ENCODE peak calls at places on chromosomes 16 and 17, in four cellular contexts. J is IMR-90, Z is coronary artery, X is tibial nerve. Q is an unnamed sample.

GRCh38 chr17:32136856-32137255 is 5.4 kb upstream of the RHOT1 start:
- DNase-seq in J (no peak), Z (no peak), X (no peak), Q (no peak)

GRCh38 chr17:43760254-43760852 is 1.8 kb upstream of the SOST start:
- DNase-seq in J (peak), Z (peak), X (peak), Q (peak)

GRCh38 chr16:1002399-1003161 is 21.0 kb downstream of the SOX8 start:
- DNase-seq in J (peak), Z (no peak), X (peak), Q (peak)

GRCh38 chr16:77579283-77579985 is 142.9 kb upstream of the NUDT7 start:
- DNase-seq in J (peak), Z (no peak), X (no peak), Q (no peak)

GRCh38 chr16:52634101-52634500 is 87.2 kb upstream of the TOX3 start:
- DNase-seq in J (no peak), Z (no peak), X (no peak), Q (no peak)

GRCh38 chr17:1709403-1709891 is 730 bp downstream of the TLCD2 start:
- DNase-seq in J (no peak), Z (no peak), X (no peak), Q (no peak)

GRCh38 chr16:1777375-1778199 is 4.7 kb upstream of the MRPS34 start:
- DNase-seq in J (no peak), Z (no peak), X (no peak), Q (no peak)

GRCh38 chr16:11101695-11102522 is 154.1 kb downstream of the SOCS1 start:
- DNase-seq in J (peak), Z (no peak), X (no peak), Q (no peak)

GRCh38 chr16:88368994-88369393 is 13.8 kb upstream of the ZNF469 start:
- DNase-seq in J (no peak), Z (no peak), X (no peak), Q (no peak)

GRCh38 chr16:89593841-89594240 is 18.3 kb downstream of the CPNE7 start:
- DNase-seq in J (no peak), Z (no peak), X (no peak), Q (no peak)

GRCh38 chr16:51524555-51525373 is 373.7 kb upstream of the SALL1 start:
- DNase-seq in J (peak), Z (no peak), X (no peak), Q (peak)

GRCh38 chr17:79991924-79992656 is 43.6 kb downstream of the TBC1D16 start:
- DNase-seq in J (peak), Z (peak), X (no peak), Q (peak)

GRCh38 chr16:78768723-78769122 is 669.3 kb downstream of the WWOX start:
- DNase-seq in J (no peak), Z (no peak), X (no peak), Q (no peak)

DNA sequence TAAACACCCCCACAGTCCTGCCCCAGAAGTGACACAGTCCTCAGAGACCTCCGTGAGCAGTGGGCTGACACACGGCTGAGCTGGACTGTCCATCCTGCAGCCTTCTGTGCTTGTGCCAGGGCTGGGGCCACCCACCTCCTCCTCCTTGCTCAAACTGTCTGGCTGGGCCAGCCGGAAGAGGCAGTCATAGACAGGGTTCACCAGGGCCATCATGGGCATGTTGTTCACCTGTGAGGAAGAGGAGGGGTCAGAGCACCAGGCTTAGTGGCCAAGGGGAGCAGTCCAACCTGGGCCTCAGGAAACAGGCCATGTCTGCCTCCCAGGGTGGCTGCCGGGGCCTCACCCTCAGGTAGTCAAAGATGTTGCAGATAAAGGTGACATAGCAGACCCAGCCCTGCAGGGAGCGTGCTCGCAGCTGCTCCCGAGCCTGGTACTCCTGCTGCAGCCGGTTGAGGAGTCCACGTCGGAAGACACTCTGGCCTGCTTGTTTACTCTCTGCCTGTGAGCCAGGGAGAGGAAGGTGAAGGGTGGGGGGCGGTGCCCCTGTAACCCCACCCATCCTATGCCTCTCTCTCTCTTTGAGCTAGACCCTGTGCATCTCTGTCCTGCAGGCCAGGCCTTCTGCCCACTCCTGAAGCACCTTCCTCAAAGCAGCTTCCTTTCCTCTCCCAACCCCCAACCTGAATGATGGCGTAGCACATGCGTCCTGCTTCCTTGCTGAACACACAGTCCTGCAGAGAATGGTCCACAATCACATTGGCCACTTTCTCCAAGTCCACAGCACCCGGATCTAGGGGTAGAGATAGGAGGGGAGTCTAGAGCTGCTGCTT is 3.4 kb downstream of the MIF4GD start:
- DNase-seq in J (no peak), Z (no peak), X (no peak), Q (no peak)
- TF ChIP-seq CTCF in J (no peak), Z (no peak), X (no peak), Q (no peak)

GRCh38 chr17:38873646-38874380 is 4.0 kb downstream of the LASP1 start:
- DNase-seq in J (no peak), Z (no peak), X (no peak), Q (no peak)
- H3K4me3 ChIP-seq in J (no peak), Z (peak), X (no peak), Q (no peak)

DNA sequence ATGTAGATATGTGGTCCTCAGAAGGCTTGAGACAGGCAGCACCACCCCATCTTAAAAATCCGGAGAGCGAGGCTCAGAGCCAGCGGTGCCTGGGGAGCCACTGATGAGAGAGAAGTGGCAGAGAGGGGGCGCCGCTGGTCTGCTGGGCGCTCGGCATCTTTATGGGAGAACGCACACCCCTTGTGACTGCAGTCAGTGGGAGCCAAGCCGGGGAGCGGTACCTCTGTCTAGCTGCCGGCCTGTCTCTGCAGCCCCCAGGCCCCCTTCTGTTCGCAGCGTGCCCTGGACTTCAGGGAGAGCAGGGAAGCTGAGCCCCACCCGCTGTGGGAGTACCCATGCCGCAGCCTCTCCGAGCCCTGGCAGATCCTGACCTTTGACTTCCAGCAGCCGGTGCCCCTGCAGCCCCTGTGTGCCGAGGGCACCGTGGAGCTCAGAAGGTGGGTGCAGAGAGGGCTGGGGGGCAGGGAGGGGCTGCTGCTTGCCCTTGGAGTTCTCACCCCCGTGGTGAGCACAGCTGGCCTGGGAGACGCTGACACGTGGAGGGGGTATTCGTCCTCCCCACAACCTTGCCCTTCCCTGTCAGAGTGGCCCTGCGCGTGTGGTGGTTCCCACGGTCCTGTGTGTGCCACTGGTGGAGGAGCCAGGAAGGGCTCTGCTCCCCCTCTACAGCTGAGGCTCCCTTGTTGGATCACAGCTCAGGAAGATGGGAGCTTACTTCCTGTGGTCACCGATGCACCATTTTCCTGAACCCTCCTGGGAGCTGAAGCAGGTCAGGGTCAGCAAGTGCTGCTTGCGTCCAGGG is 44.8 kb downstream of the PRMT7 start:
- DNase-seq in J (no peak), Z (no peak), X (no peak), Q (no peak)
- TF ChIP-seq CTCF in J (no peak), Z (no peak), X (no peak), Q (peak)

GRCh38 chr16:85686912-85687591 is 1.7 kb downstream of the GINS2 start:
- DNase-seq in J (no peak), Z (no peak), X (no peak), Q (no peak)
- H3K4me3 ChIP-seq in J (no peak), Z (no peak), X (no peak), Q (no peak)

DNA sequence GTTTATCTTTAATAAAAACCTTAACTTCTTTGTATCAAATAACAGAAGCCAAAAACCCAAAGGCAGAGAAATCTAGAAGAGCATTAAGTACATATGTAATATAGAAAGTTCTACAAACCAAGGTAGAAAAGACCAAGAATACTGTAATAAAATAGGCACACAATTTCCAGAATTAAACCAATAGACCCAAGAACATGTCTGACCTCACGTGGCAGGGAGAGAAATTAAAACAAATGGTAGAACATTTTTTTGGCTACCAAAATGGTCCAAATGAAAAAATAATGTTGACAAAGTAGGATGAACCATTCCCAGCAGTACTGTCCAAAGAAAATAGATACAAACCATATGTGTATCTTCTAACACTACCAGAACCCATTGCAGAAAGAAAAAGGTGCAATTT is 183.5 kb downstream of the CPPED1 start:
- DNase-seq in J (no peak), Z (no peak), X (no peak), Q (no peak)
- TF ChIP-seq CTCF in J (no peak), Z (no peak), X (no peak), Q (no peak)